ENCODE peak calls at places on chromosome 16, in four cellular contexts. One of them, this sample, is unnamed.

GRCh38 chr16:2663553-2664521 is 18.5 kb upstream of the KCTD5 start:
- DNase-seq in CD4-positive, alpha-beta memory T cell: peak; percentile 34
- DNase-seq in PC-3: peak; percentile 81
- DNase-seq in Panc1: no peak
- DNase-seq in this sample: no peak

GRCh38 chr16:14125708-14126107 is 54.6 kb downstream of the MRTFB start:
- DNase-seq in CD4-positive, alpha-beta memory T cell: no peak
- DNase-seq in PC-3: no peak
- DNase-seq in Panc1: no peak
- DNase-seq in this sample: no peak

GRCh38 chr16:89643769-89644300 is 13.7 kb downstream of the CHMP1A start:
- DNase-seq in CD4-positive, alpha-beta memory T cell: no peak
- DNase-seq in PC-3: no peak
- DNase-seq in Panc1: no peak
- DNase-seq in this sample: no peak

GRCh38 chr16:2818278-2818876 is 1.3 kb downstream of the PRSS21 start:
- DNase-seq in CD4-positive, alpha-beta memory T cell: no peak
- DNase-seq in PC-3: no peak
- DNase-seq in Panc1: no peak
- DNase-seq in this sample: no peak

GRCh38 chr16:51638338-51639135 is 487.5 kb upstream of the SALL1 start:
- DNase-seq in CD4-positive, alpha-beta memory T cell: no peak
- DNase-seq in PC-3: no peak
- DNase-seq in Panc1: no peak
- DNase-seq in this sample: no peak

GRCh38 chr16:27444015-27444414 is 42.0 kb downstream of the IL21R start:
- DNase-seq in CD4-positive, alpha-beta memory T cell: no peak
- DNase-seq in PC-3: no peak
- DNase-seq in Panc1: no peak
- DNase-seq in this sample: no peak

GRCh38 chr16:51317575-51317974 is 166.5 kb upstream of the SALL1 start:
- DNase-seq in CD4-positive, alpha-beta memory T cell: no peak
- DNase-seq in PC-3: no peak
- DNase-seq in Panc1: no peak
- DNase-seq in this sample: no peak

GRCh38 chr16:28491970-28492474 is at the start of gene CLN3:
- DNase-seq in CD4-positive, alpha-beta memory T cell: peak; percentile 93
- DNase-seq in PC-3: peak; percentile 82
- DNase-seq in Panc1: peak; percentile 83
- DNase-seq in this sample: peak; percentile 90

GRCh38 chr16:51592013-51592501 is 441.0 kb upstream of the SALL1 start:
- DNase-seq in CD4-positive, alpha-beta memory T cell: no peak
- DNase-seq in PC-3: no peak
- DNase-seq in Panc1: no peak
- DNase-seq in this sample: no peak

GRCh38 chr16:66911112-66911511 is 7.6 kb downstream of the CDH16 start:
- DNase-seq in CD4-positive, alpha-beta memory T cell: no peak
- DNase-seq in PC-3: peak; percentile 37
- DNase-seq in Panc1: no peak
- DNase-seq in this sample: no peak

GRCh38 chr16:68417711-68418301 is 30.5 kb downstream of the SMPD3 start:
- DNase-seq in CD4-positive, alpha-beta memory T cell: peak; percentile 87
- DNase-seq in PC-3: peak; percentile 67
- DNase-seq in Panc1: no peak
- DNase-seq in this sample: no peak

GRCh38 chr16:49277766-49278566 is 3.7 kb downstream of the CBLN1 start:
- DNase-seq in CD4-positive, alpha-beta memory T cell: no peak
- DNase-seq in PC-3: no peak
- DNase-seq in Panc1: no peak
- DNase-seq in this sample: no peak

GRCh38 chr16:78206623-78207223 is 107.3 kb downstream of the WWOX start:
- DNase-seq in CD4-positive, alpha-beta memory T cell: no peak
- DNase-seq in PC-3: no peak
- DNase-seq in Panc1: no peak
- DNase-seq in this sample: no peak

GRCh38 chr16:87338155-87338765 is 21.1 kb upstream of the C16orf95 start:
- DNase-seq in CD4-positive, alpha-beta memory T cell: no peak
- DNase-seq in PC-3: no peak
- DNase-seq in Panc1: no peak
- DNase-seq in this sample: no peak

GRCh38 chr16:57225978-57226377 is 19.1 kb upstream of the ARL2BP start:
- DNase-seq in CD4-positive, alpha-beta memory T cell: no peak
- DNase-seq in PC-3: no peak
- DNase-seq in Panc1: no peak
- DNase-seq in this sample: no peak

GRCh38 chr16:10250137-10250850 is 68.1 kb upstream of the GRIN2A start:
- DNase-seq in CD4-positive, alpha-beta memory T cell: no peak
- DNase-seq in PC-3: peak; percentile 5
- DNase-seq in Panc1: no peak
- DNase-seq in this sample: no peak

GRCh38 chr16:11034005-11034404 is 89.6 kb downstream of the CLEC16A start:
- DNase-seq in CD4-positive, alpha-beta memory T cell: no peak
- DNase-seq in PC-3: peak; percentile 74
- DNase-seq in Panc1: no peak
- DNase-seq in this sample: no peak

GRCh38 chr16:58026139-58026704 is 668 bp downstream of the MMP15 start:
- DNase-seq in CD4-positive, alpha-beta memory T cell: peak; percentile 17
- DNase-seq in PC-3: peak; percentile 28
- DNase-seq in Panc1: no peak
- DNase-seq in this sample: peak; percentile 55

GRCh38 chr16:48317614-48318013 is 67.6 kb downstream of the SIAH1 start:
- DNase-seq in CD4-positive, alpha-beta memory T cell: no peak
- DNase-seq in PC-3: peak; percentile 65
- DNase-seq in Panc1: no peak
- DNase-seq in this sample: no peak

GRCh38 chr16:15576960-15577958 is 65.7 kb downstream of the MARF1 start:
- DNase-seq in CD4-positive, alpha-beta memory T cell: no peak
- DNase-seq in PC-3: no peak
- DNase-seq in Panc1: no peak
- DNase-seq in this sample: no peak

DNA sequence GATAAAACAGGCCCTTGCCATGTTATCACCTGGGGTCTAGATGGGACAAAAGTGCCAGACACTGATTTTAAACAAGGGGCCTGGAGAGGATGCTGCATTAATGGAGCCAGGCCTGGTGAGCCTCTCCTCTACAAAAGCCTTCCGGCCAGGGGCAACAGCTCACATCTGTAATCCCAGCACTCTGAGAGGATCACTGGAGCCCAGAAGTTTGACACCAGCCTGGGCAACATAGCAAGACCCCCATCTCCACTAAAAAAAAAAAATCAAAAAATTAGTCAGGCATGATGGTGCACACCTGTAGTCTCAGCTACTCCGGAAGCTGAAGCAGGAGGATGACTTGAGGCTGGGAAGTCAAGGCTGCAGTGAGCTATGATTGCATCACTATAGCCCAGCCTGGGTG is 3.5 kb downstream of the GINS2 start:
- DNase-seq in CD4-positive, alpha-beta memory T cell: no peak
- DNase-seq in PC-3: no peak
- DNase-seq in Panc1: no peak
- DNase-seq in this sample: no peak
- H3K4me3 ChIP-seq in CD4-positive, alpha-beta memory T cell: no peak overlapping the region
- H3K4me3 ChIP-seq in PC-3: no peak overlapping the region
- H3K4me3 ChIP-seq in Panc1: no peak overlapping the region
- H3K4me3 ChIP-seq in this sample: no peak overlapping the region

GRCh38 chr16:17346441-17346773 is 124.4 kb downstream of the XYLT1 start:
- DNase-seq in CD4-positive, alpha-beta memory T cell: no peak
- DNase-seq in PC-3: no peak
- DNase-seq in Panc1: no peak
- DNase-seq in this sample: no peak
- H3K27ac ChIP-seq in CD4-positive, alpha-beta memory T cell: peak overlapping the region; percentile 41
- H3K27ac ChIP-seq in PC-3: no peak overlapping the region
- H3K27ac ChIP-seq in Panc1: no peak overlapping the region
- H3K27ac ChIP-seq in this sample: no peak overlapping the region

GRCh38 chr16:75086281-75086680 is 30.3 kb downstream of the LDHD start:
- DNase-seq in CD4-positive, alpha-beta memory T cell: no peak
- DNase-seq in PC-3: no peak
- DNase-seq in Panc1: no peak
- DNase-seq in this sample: no peak

GRCh38 chr16:75088934-75089333 is 27.6 kb downstream of the LDHD start:
- DNase-seq in CD4-positive, alpha-beta memory T cell: no peak
- DNase-seq in PC-3: no peak
- DNase-seq in Panc1: no peak
- DNase-seq in this sample: no peak

GRCh38 chr16:75088226-75088625 is 28.4 kb downstream of the LDHD start:
- DNase-seq in CD4-positive, alpha-beta memory T cell: no peak
- DNase-seq in PC-3: no peak
- DNase-seq in Panc1: no peak
- DNase-seq in this sample: no peak

GRCh38 chr16:75085556-75085955 is 31.0 kb downstream of the LDHD start:
- DNase-seq in CD4-positive, alpha-beta memory T cell: no peak
- DNase-seq in PC-3: no peak
- DNase-seq in Panc1: no peak
- DNase-seq in this sample: no peak

GRCh38 chr16:75087040-75087979 is 29.3 kb downstream of the LDHD start:
- DNase-seq in CD4-positive, alpha-beta memory T cell: no peak
- DNase-seq in PC-3: no peak
- DNase-seq in Panc1: no peak
- DNase-seq in this sample: no peak
- H3K4me3 ChIP-seq in CD4-positive, alpha-beta memory T cell: no peak overlapping the region
- H3K4me3 ChIP-seq in PC-3: no peak overlapping the region
- H3K4me3 ChIP-seq in Panc1: no peak overlapping the region
- H3K4me3 ChIP-seq in this sample: no peak overlapping the region

GRCh38 chr16:4859190-4859899 is 12.1 kb downstream of the UBN1 start:
- DNase-seq in CD4-positive, alpha-beta memory T cell: no peak
- DNase-seq in PC-3: peak; percentile 64
- DNase-seq in Panc1: no peak
- DNase-seq in this sample: no peak

GRCh38 chr16:4862639-4863038 is 15.4 kb downstream of the UBN1 start:
- DNase-seq in CD4-positive, alpha-beta memory T cell: no peak
- DNase-seq in PC-3: peak; percentile 62
- DNase-seq in Panc1: no peak
- DNase-seq in this sample: no peak

GRCh38 chr16:4855804-4856203 is 8.5 kb downstream of the UBN1 start:
- DNase-seq in CD4-positive, alpha-beta memory T cell: no peak
- DNase-seq in PC-3: no peak
- DNase-seq in Panc1: no peak
- DNase-seq in this sample: no peak

GRCh38 chr16:4860727-4861342 is 13.6 kb downstream of the UBN1 start:
- DNase-seq in CD4-positive, alpha-beta memory T cell: no peak
- DNase-seq in PC-3: no peak
- DNase-seq in Panc1: no peak
- DNase-seq in this sample: no peak

GRCh38 chr16:4859900-4860255 is 12.6 kb downstream of the UBN1 start:
- DNase-seq in CD4-positive, alpha-beta memory T cell: no peak
- DNase-seq in PC-3: peak; percentile 66
- DNase-seq in Panc1: no peak
- DNase-seq in this sample: no peak
- H3K27ac ChIP-seq in CD4-positive, alpha-beta memory T cell: no peak overlapping the region
- H3K27ac ChIP-seq in PC-3: peak overlapping the region; percentile 75
- H3K27ac ChIP-seq in Panc1: no peak overlapping the region
- H3K27ac ChIP-seq in this sample: no peak overlapping the region

DNA sequence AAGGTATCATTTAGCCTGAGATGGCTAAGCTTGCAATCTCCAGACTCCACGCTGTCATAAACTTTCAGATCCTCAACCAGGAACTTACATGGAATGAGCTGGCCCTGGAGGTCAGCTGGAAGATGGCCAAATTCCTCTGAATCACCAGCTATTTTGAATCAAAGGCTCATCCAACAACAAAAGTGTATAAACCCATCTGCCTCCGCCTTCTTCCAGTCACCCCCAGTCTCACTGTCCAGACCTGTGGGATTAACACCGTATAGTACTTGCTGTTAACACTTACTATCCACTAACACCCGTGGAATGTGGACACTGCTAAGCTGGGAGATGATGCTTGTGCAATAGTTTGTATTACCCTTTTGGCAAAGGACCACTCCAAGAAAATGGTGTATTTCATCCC is 1.9 kb upstream of the LCMT1 start:
- DNase-seq in CD4-positive, alpha-beta memory T cell: no peak
- DNase-seq in PC-3: peak; percentile 91
- DNase-seq in Panc1: peak; percentile 92
- DNase-seq in this sample: no peak
- H3K4me3 ChIP-seq in CD4-positive, alpha-beta memory T cell: no peak overlapping the region
- H3K4me3 ChIP-seq in PC-3: peak overlapping the region; percentile 31
- H3K4me3 ChIP-seq in Panc1: no peak overlapping the region
- H3K4me3 ChIP-seq in this sample: no peak overlapping the region

GRCh38 chr16:7366041-7366440 is 33.4 kb downstream of the RBFOX1 start:
- DNase-seq in CD4-positive, alpha-beta memory T cell: no peak
- DNase-seq in PC-3: no peak
- DNase-seq in Panc1: no peak
- DNase-seq in this sample: no peak
- H3K27ac ChIP-seq in CD4-positive, alpha-beta memory T cell: no peak overlapping the region
- H3K27ac ChIP-seq in PC-3: no peak overlapping the region
- H3K27ac ChIP-seq in Panc1: no peak overlapping the region
- H3K27ac ChIP-seq in this sample: no peak overlapping the region

DNA sequence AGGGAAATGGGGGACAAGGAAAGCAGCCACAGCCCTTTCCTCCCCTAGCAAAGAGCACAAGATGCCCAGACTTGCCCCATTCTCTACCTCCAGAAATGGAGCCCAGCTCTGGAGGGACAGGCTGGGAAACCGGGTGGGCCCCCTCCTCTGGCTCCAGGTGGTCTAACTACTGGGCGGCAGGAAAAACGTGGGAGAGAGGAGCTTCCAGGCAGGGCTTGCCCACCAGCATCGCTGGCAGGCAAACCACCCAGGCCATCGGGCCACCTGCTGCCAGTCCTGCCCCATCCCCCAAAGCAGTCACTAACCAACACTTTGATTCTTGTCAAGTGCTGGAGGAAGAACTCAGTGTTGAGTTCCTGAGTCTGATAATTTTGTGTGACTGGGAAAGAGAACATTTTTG is 15.6 kb downstream of the ANKS3 start:
- DNase-seq in CD4-positive, alpha-beta memory T cell: no peak
- DNase-seq in PC-3: no peak
- DNase-seq in Panc1: no peak
- DNase-seq in this sample: no peak
- H3K4me3 ChIP-seq in CD4-positive, alpha-beta memory T cell: no peak overlapping the region
- H3K4me3 ChIP-seq in PC-3: no peak overlapping the region
- H3K4me3 ChIP-seq in Panc1: no peak overlapping the region
- H3K4me3 ChIP-seq in this sample: no peak overlapping the region

GRCh38 chr16:54645328-54645727 is 285.3 kb upstream of the IRX5 start:
- DNase-seq in CD4-positive, alpha-beta memory T cell: no peak
- DNase-seq in PC-3: no peak
- DNase-seq in Panc1: no peak
- DNase-seq in this sample: no peak
- H3K27ac ChIP-seq in CD4-positive, alpha-beta memory T cell: no peak overlapping the region
- H3K27ac ChIP-seq in PC-3: no peak overlapping the region
- H3K27ac ChIP-seq in Panc1: no peak overlapping the region
- H3K27ac ChIP-seq in this sample: no peak overlapping the region

DNA sequence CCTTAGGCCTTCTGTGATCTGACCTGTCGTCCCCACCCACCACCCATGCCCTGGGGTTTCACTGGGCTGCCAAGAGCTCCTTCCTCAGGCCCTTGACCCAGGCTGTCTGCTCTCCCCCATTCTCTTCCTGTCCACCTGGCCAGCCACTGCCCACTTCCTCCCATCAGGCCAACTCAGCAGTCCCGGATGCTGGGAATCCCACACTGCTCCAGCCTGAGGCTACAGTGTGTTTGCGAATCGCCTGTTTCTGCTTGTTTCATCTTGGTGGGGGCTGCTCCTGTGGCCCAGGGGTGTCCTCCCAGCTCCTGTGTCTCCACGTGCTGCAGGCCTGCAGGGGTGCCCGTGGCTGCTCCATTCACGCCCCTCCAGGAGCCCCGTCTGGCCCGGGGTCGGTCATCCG is 839 bp upstream of the METRN start:
- DNase-seq in CD4-positive, alpha-beta memory T cell: no peak
- DNase-seq in PC-3: peak; percentile 51
- DNase-seq in Panc1: no peak
- DNase-seq in this sample: no peak
- H3K4me3 ChIP-seq in CD4-positive, alpha-beta memory T cell: no peak overlapping the region
- H3K4me3 ChIP-seq in PC-3: no peak overlapping the region
- H3K4me3 ChIP-seq in Panc1: peak overlapping the region; percentile 37
- H3K4me3 ChIP-seq in this sample: no peak overlapping the region

This sample was measured in ovary.